ENCODE peak calls at places on chromosomes 13 and 19, in six cellular contexts. One of them, this sample, is unnamed.

GRCh38 chr19:2290441-2291184 is 8.6 kb upstream of the PEAK3 start:
- DNase-seq in T-cell: peak
- DNase-seq in lower leg skin: no peak
- DNase-seq in fibroblast of the aortic adventitia: no peak
- DNase-seq in ELF-1: peak
- DNase-seq in A172: no peak
- DNase-seq in this sample: no peak

GRCh38 chr19:1749373-1750342 is 3.6 kb upstream of the ONECUT3 start:
- DNase-seq in T-cell: no peak
- DNase-seq in fibroblast of the aortic adventitia: no peak
- DNase-seq in ELF-1: no peak
- DNase-seq in A172: no peak
- DNase-seq in lower leg skin: no peak
- DNase-seq in this sample: no peak

GRCh38 chr19:42487025-42487797 is 41.1 kb downstream of the CEACAM1 start:
- DNase-seq in lower leg skin: no peak
- DNase-seq in A172: no peak
- DNase-seq in ELF-1: peak
- DNase-seq in T-cell: no peak
- DNase-seq in fibroblast of the aortic adventitia: no peak
- DNase-seq in this sample: peak

GRCh38 chr19:4504874-4505569 is 13.3 kb downstream of the PLIN4 start:
- DNase-seq in lower leg skin: no peak
- DNase-seq in A172: no peak
- DNase-seq in fibroblast of the aortic adventitia: no peak
- DNase-seq in ELF-1: no peak
- DNase-seq in T-cell: no peak
- DNase-seq in this sample: no peak

GRCh38 chr19:52735734-52736133 is 890 bp upstream of the ZNF611 start:
- DNase-seq in fibroblast of the aortic adventitia: peak
- DNase-seq in lower leg skin: peak
- DNase-seq in A172: no peak
- DNase-seq in T-cell: no peak
- DNase-seq in ELF-1: peak
- DNase-seq in this sample: no peak

GRCh38 chr19:23917856-23918255 is 3.2 kb downstream of the ZNF726 start:
- DNase-seq in T-cell: no peak
- DNase-seq in fibroblast of the aortic adventitia: no peak
- DNase-seq in A172: no peak
- DNase-seq in ELF-1: peak
- DNase-seq in lower leg skin: no peak
- DNase-seq in this sample: no peak

GRCh38 chr13:89704040-89704439 is 1643.4 kb upstream of the MIR17HG start:
- DNase-seq in ELF-1: no peak
- DNase-seq in fibroblast of the aortic adventitia: no peak
- DNase-seq in lower leg skin: no peak
- DNase-seq in A172: no peak
- DNase-seq in T-cell: no peak
- DNase-seq in this sample: no peak

GRCh38 chr19:46131485-46132143 is 7.1 kb upstream of the IGFL3 start:
- DNase-seq in ELF-1: no peak
- DNase-seq in T-cell: no peak
- DNase-seq in lower leg skin: no peak
- DNase-seq in A172: no peak
- DNase-seq in fibroblast of the aortic adventitia: no peak
- DNase-seq in this sample: no peak

GRCh38 chr13:33611016-33611805 is 206.7 kb upstream of the RFC3 start:
- DNase-seq in ELF-1: no peak
- DNase-seq in T-cell: no peak
- DNase-seq in A172: no peak
- DNase-seq in fibroblast of the aortic adventitia: peak
- DNase-seq in lower leg skin: no peak
- DNase-seq in this sample: no peak

GRCh38 chr13:98664047-98664446 is 87.1 kb upstream of the STK24 start:
- DNase-seq in ELF-1: no peak
- DNase-seq in fibroblast of the aortic adventitia: peak
- DNase-seq in T-cell: no peak
- DNase-seq in A172: peak
- DNase-seq in lower leg skin: peak
- DNase-seq in this sample: no peak

GRCh38 chr13:76522083-76522755 is 364.0 kb downstream of the KCTD12 start:
- DNase-seq in ELF-1: peak
- DNase-seq in fibroblast of the aortic adventitia: peak
- DNase-seq in lower leg skin: no peak
- DNase-seq in A172: no peak
- DNase-seq in T-cell: no peak
- DNase-seq in this sample: no peak

GRCh38 chr13:35675651-35676050 is 199.2 kb upstream of the MAB21L1 start:
- DNase-seq in T-cell: no peak
- DNase-seq in ELF-1: no peak
- DNase-seq in lower leg skin: no peak
- DNase-seq in fibroblast of the aortic adventitia: no peak
- DNase-seq in A172: no peak
- DNase-seq in this sample: no peak

GRCh38 chr13:31896427-31896826 is 135.1 kb upstream of the FRY start:
- DNase-seq in T-cell: no peak
- DNase-seq in fibroblast of the aortic adventitia: peak
- DNase-seq in ELF-1: peak
- DNase-seq in lower leg skin: no peak
- DNase-seq in A172: peak
- DNase-seq in this sample: no peak

GRCh38 chr13:41587490-41587889 is 130.1 kb downstream of the RGCC start:
- DNase-seq in ELF-1: peak
- DNase-seq in fibroblast of the aortic adventitia: no peak
- DNase-seq in A172: no peak
- DNase-seq in lower leg skin: no peak
- DNase-seq in T-cell: peak
- DNase-seq in this sample: no peak

GRCh38 chr13:87999141-87999765 is 328.1 kb downstream of the SLITRK5 start:
- DNase-seq in ELF-1: peak
- DNase-seq in fibroblast of the aortic adventitia: peak
- DNase-seq in lower leg skin: no peak
- DNase-seq in A172: peak
- DNase-seq in T-cell: no peak
- DNase-seq in this sample: no peak

GRCh38 chr19:53664760-53665159 is 33.0 kb downstream of the DPRX start:
- DNase-seq in A172: no peak
- DNase-seq in fibroblast of the aortic adventitia: no peak
- DNase-seq in ELF-1: peak
- DNase-seq in lower leg skin: no peak
- DNase-seq in T-cell: no peak
- DNase-seq in this sample: no peak

GRCh38 chr19:15241259-15241658 is 9.0 kb upstream of the EPHX3 start:
- DNase-seq in ELF-1: no peak
- DNase-seq in lower leg skin: no peak
- DNase-seq in fibroblast of the aortic adventitia: no peak
- DNase-seq in A172: no peak
- DNase-seq in T-cell: no peak
- DNase-seq in this sample: no peak

GRCh38 chr13:82758056-82758455 is 1124.2 kb downstream of the SLITRK1 start:
- DNase-seq in fibroblast of the aortic adventitia: peak
- DNase-seq in T-cell: no peak
- DNase-seq in A172: peak
- DNase-seq in ELF-1: peak
- DNase-seq in lower leg skin: no peak
- DNase-seq in this sample: peak

GRCh38 chr13:77728265-77728966 is 30.9 kb downstream of the SLAIN1 start:
- DNase-seq in A172: no peak
- DNase-seq in fibroblast of the aortic adventitia: no peak
- DNase-seq in lower leg skin: no peak
- DNase-seq in T-cell: no peak
- DNase-seq in ELF-1: no peak
- DNase-seq in this sample: no peak

GRCh38 chr13:94550030-94550738 is 45.8 kb downstream of the TGDS start:
- DNase-seq in lower leg skin: no peak
- DNase-seq in T-cell: no peak
- DNase-seq in fibroblast of the aortic adventitia: peak
- DNase-seq in A172: peak
- DNase-seq in ELF-1: no peak
- DNase-seq in this sample: no peak

GRCh38 chr13:95865080-95865597 is 188.1 kb downstream of the UGGT2 start:
- DNase-seq in ELF-1: no peak
- DNase-seq in fibroblast of the aortic adventitia: no peak
- DNase-seq in lower leg skin: no peak
- DNase-seq in A172: no peak
- DNase-seq in T-cell: no peak
- DNase-seq in this sample: no peak

GRCh38 chr19:15291089-15291488 is 41.2 kb downstream of the BRD4 start:
- DNase-seq in ELF-1: no peak
- DNase-seq in lower leg skin: no peak
- DNase-seq in A172: peak
- DNase-seq in fibroblast of the aortic adventitia: no peak
- DNase-seq in T-cell: no peak
- DNase-seq in this sample: no peak

GRCh38 chr19:16203256-16204004 is 5.7 kb downstream of the AP1M1 start:
- DNase-seq in lower leg skin: no peak
- DNase-seq in T-cell: no peak
- DNase-seq in ELF-1: no peak
- DNase-seq in fibroblast of the aortic adventitia: no peak
- DNase-seq in A172: no peak
- DNase-seq in this sample: no peak

GRCh38 chr13:77836423-77836822 is 82.2 kb downstream of the EDNRB start:
- DNase-seq in T-cell: no peak
- DNase-seq in ELF-1: no peak
- DNase-seq in lower leg skin: no peak
- DNase-seq in A172: no peak
- DNase-seq in fibroblast of the aortic adventitia: no peak
- DNase-seq in this sample: no peak

GRCh38 chr19:13026478-13026999 is 31.3 kb downstream of the NFIX start:
- DNase-seq in A172: peak
- DNase-seq in ELF-1: no peak
- DNase-seq in lower leg skin: no peak
- DNase-seq in fibroblast of the aortic adventitia: peak
- DNase-seq in T-cell: no peak
- DNase-seq in this sample: no peak